ENCODE peak calls at places on chromosomes 6 and 20, in six cellular contexts. One of them, this sample, is unnamed.

GRCh38 chr6:52407467-52407866 is 12.7 kb upstream of the EFHC1 start:
- DNase-seq in OCI-LY7: peak; percentile 80
- DNase-seq in GM23248: peak; percentile 79
- DNase-seq in hepatocyte: peak; percentile 49
- DNase-seq in neural progenitor cell: peak; percentile 77
- DNase-seq in PC-3: peak; percentile 79
- DNase-seq in this sample: peak; percentile 75

GRCh38 chr6:98644063-98644462 is 190.3 kb upstream of the POU3F2 start:
- DNase-seq in OCI-LY7: no peak
- DNase-seq in GM23248: no peak
- DNase-seq in hepatocyte: no peak
- DNase-seq in neural progenitor cell: peak; percentile 56
- DNase-seq in PC-3: no peak
- DNase-seq in this sample: peak; percentile 38

GRCh38 chr6:40106840-40107239 is 172.6 kb upstream of the MOCS1 start:
- DNase-seq in OCI-LY7: no peak
- DNase-seq in GM23248: no peak
- DNase-seq in hepatocyte: no peak
- DNase-seq in neural progenitor cell: no peak
- DNase-seq in PC-3: no peak
- DNase-seq in this sample: no peak

GRCh38 chr6:11632795-11633511 is 95.4 kb downstream of the TMEM170B start:
- DNase-seq in OCI-LY7: no peak
- DNase-seq in GM23248: peak; percentile 51
- DNase-seq in hepatocyte: peak; percentile 16
- DNase-seq in neural progenitor cell: peak; percentile 61
- DNase-seq in PC-3: peak; percentile 44
- DNase-seq in this sample: no peak

GRCh38 chr6:110509617-110510231 is 33.3 kb upstream of the SLC22A16 start:
- DNase-seq in OCI-LY7: no peak
- DNase-seq in GM23248: peak; percentile 71
- DNase-seq in hepatocyte: peak; percentile 48
- DNase-seq in neural progenitor cell: no peak
- DNase-seq in PC-3: peak; percentile 94
- DNase-seq in this sample: no peak

GRCh38 chr20:52789716-52790115 is 182.4 kb upstream of the TSHZ2 start:
- DNase-seq in OCI-LY7: no peak
- DNase-seq in GM23248: no peak
- DNase-seq in hepatocyte: no peak
- DNase-seq in neural progenitor cell: no peak
- DNase-seq in PC-3: no peak
- DNase-seq in this sample: no peak

GRCh38 chr6:134992155-134992554 is 42.3 kb upstream of the ALDH8A1 start:
- DNase-seq in OCI-LY7: no peak
- DNase-seq in GM23248: no peak
- DNase-seq in hepatocyte: no peak
- DNase-seq in neural progenitor cell: no peak
- DNase-seq in PC-3: no peak
- DNase-seq in this sample: no peak

GRCh38 chr6:161139766-161140553 is 133.9 kb downstream of the AGPAT4 start:
- DNase-seq in OCI-LY7: no peak
- DNase-seq in GM23248: peak; percentile 63
- DNase-seq in hepatocyte: no peak
- DNase-seq in neural progenitor cell: no peak
- DNase-seq in PC-3: peak; percentile 50
- DNase-seq in this sample: peak; percentile 47

GRCh38 chr20:32522775-32523612 is 62.1 kb downstream of the NOL4L start:
- DNase-seq in OCI-LY7: no peak
- DNase-seq in GM23248: peak; percentile 43
- DNase-seq in hepatocyte: no peak
- DNase-seq in neural progenitor cell: no peak
- DNase-seq in PC-3: no peak
- DNase-seq in this sample: no peak

GRCh38 chr6:44666324-44666723 is 278.8 kb downstream of the CDC5L start:
- DNase-seq in OCI-LY7: no peak
- DNase-seq in GM23248: no peak
- DNase-seq in hepatocyte: no peak
- DNase-seq in neural progenitor cell: no peak
- DNase-seq in PC-3: no peak
- DNase-seq in this sample: no peak

GRCh38 chr20:45772693-45773092 is 19.0 kb downstream of the WFDC3 start:
- DNase-seq in OCI-LY7: no peak
- DNase-seq in GM23248: no peak
- DNase-seq in hepatocyte: no peak
- DNase-seq in neural progenitor cell: no peak
- DNase-seq in PC-3: no peak
- DNase-seq in this sample: no peak

GRCh38 chr6:168113226-168113625 is 34.2 kb upstream of the FRMD1 start:
- DNase-seq in OCI-LY7: no peak
- DNase-seq in GM23248: no peak
- DNase-seq in hepatocyte: no peak
- DNase-seq in neural progenitor cell: no peak
- DNase-seq in PC-3: no peak
- DNase-seq in this sample: no peak

GRCh38 chr6:41824571-41825569 is 37.4 kb downstream of the TOMM6 start:
- DNase-seq in OCI-LY7: no peak
- DNase-seq in GM23248: no peak
- DNase-seq in hepatocyte: peak; percentile 38
- DNase-seq in neural progenitor cell: no peak
- DNase-seq in PC-3: peak; percentile 89
- DNase-seq in this sample: no peak

GRCh38 chr6:46993846-46994245 is 48.3 kb downstream of the ADGRF1 start:
- DNase-seq in OCI-LY7: no peak
- DNase-seq in GM23248: peak; percentile 81
- DNase-seq in hepatocyte: no peak
- DNase-seq in neural progenitor cell: no peak
- DNase-seq in PC-3: peak; percentile 98
- DNase-seq in this sample: no peak

GRCh38 chr6:148840256-148840655 is 93.4 kb downstream of the UST start:
- DNase-seq in OCI-LY7: no peak
- DNase-seq in GM23248: no peak
- DNase-seq in hepatocyte: no peak
- DNase-seq in neural progenitor cell: no peak
- DNase-seq in PC-3: peak; percentile 63
- DNase-seq in this sample: no peak

GRCh38 chr6:110188791-110189190 is 8.6 kb downstream of the CDC40 start:
- DNase-seq in OCI-LY7: no peak
- DNase-seq in GM23248: peak; percentile 57
- DNase-seq in hepatocyte: no peak
- DNase-seq in neural progenitor cell: no peak
- DNase-seq in PC-3: peak; percentile 4
- DNase-seq in this sample: no peak

GRCh38 chr6:130843575-130844320 is 16.5 kb downstream of the SMLR1 start:
- DNase-seq in OCI-LY7: peak; percentile 19
- DNase-seq in GM23248: peak; percentile 55
- DNase-seq in hepatocyte: peak; percentile 52
- DNase-seq in neural progenitor cell: peak; percentile 50
- DNase-seq in PC-3: peak; percentile 53
- DNase-seq in this sample: peak; percentile 72

GRCh38 chr6:136166815-136167214 is 83.3 kb downstream of the MTFR2 start:
- DNase-seq in OCI-LY7: no peak
- DNase-seq in GM23248: no peak
- DNase-seq in hepatocyte: no peak
- DNase-seq in neural progenitor cell: no peak
- DNase-seq in PC-3: no peak
- DNase-seq in this sample: no peak

GRCh38 chr20:25470045-25470444 is 62.6 kb downstream of the GINS1 start:
- DNase-seq in OCI-LY7: peak; percentile 42
- DNase-seq in GM23248: peak; percentile 23
- DNase-seq in hepatocyte: peak; percentile 45
- DNase-seq in neural progenitor cell: peak; percentile 68
- DNase-seq in PC-3: peak; percentile 68
- DNase-seq in this sample: peak; percentile 86

GRCh38 chr6:105936972-105937371 is 149.2 kb upstream of the PRDM1 start:
- DNase-seq in OCI-LY7: no peak
- DNase-seq in GM23248: no peak
- DNase-seq in hepatocyte: no peak
- DNase-seq in neural progenitor cell: no peak
- DNase-seq in PC-3: no peak
- DNase-seq in this sample: no peak

GRCh38 chr6:105940990-105941389 is 145.1 kb upstream of the PRDM1 start:
- DNase-seq in OCI-LY7: no peak
- DNase-seq in GM23248: no peak
- DNase-seq in hepatocyte: no peak
- DNase-seq in neural progenitor cell: no peak
- DNase-seq in PC-3: no peak
- DNase-seq in this sample: no peak

GRCh38 chr6:105943514-105943913 is 142.6 kb upstream of the PRDM1 start:
- DNase-seq in OCI-LY7: no peak
- DNase-seq in GM23248: no peak
- DNase-seq in hepatocyte: no peak
- DNase-seq in neural progenitor cell: no peak
- DNase-seq in PC-3: no peak
- DNase-seq in this sample: no peak

GRCh38 chr6:105941616-105942412 is 144.3 kb upstream of the PRDM1 start:
- DNase-seq in OCI-LY7: no peak
- DNase-seq in GM23248: peak; percentile 30
- DNase-seq in hepatocyte: no peak
- DNase-seq in neural progenitor cell: no peak
- DNase-seq in PC-3: no peak
- DNase-seq in this sample: no peak
- TF ChIP-seq EZH2phosphoT487 in OCI-LY7: no peak
- TF ChIP-seq EZH2phosphoT487 in GM23248: no peak
- TF ChIP-seq EZH2phosphoT487 in hepatocyte: no peak
- TF ChIP-seq EZH2phosphoT487 in neural progenitor cell: no peak
- TF ChIP-seq EZH2phosphoT487 in PC-3: no peak
- TF ChIP-seq EZH2phosphoT487 in this sample: no peak

GRCh38 chr6:125477141-125477540 is 175.4 kb upstream of the HDDC2 start:
- DNase-seq in OCI-LY7: no peak
- DNase-seq in GM23248: no peak
- DNase-seq in hepatocyte: no peak
- DNase-seq in neural progenitor cell: no peak
- DNase-seq in PC-3: no peak
- DNase-seq in this sample: no peak

GRCh38 chr6:125481056-125481455 is 179.3 kb upstream of the HDDC2 start:
- DNase-seq in OCI-LY7: no peak
- DNase-seq in GM23248: no peak
- DNase-seq in hepatocyte: no peak
- DNase-seq in neural progenitor cell: no peak
- DNase-seq in PC-3: no peak
- DNase-seq in this sample: no peak

GRCh38 chr6:125480571-125480970 is 178.8 kb upstream of the HDDC2 start:
- DNase-seq in OCI-LY7: no peak
- DNase-seq in GM23248: no peak
- DNase-seq in hepatocyte: no peak
- DNase-seq in neural progenitor cell: no peak
- DNase-seq in PC-3: no peak
- DNase-seq in this sample: no peak

GRCh38 chr6:125480146-125480545 is 178.4 kb upstream of the HDDC2 start:
- DNase-seq in OCI-LY7: no peak
- DNase-seq in GM23248: no peak
- DNase-seq in hepatocyte: no peak
- DNase-seq in neural progenitor cell: no peak
- DNase-seq in PC-3: no peak
- DNase-seq in this sample: no peak

GRCh38 chr6:125477849-125478248 is 176.1 kb upstream of the HDDC2 start:
- DNase-seq in OCI-LY7: no peak
- DNase-seq in GM23248: no peak
- DNase-seq in hepatocyte: no peak
- DNase-seq in neural progenitor cell: no peak
- DNase-seq in PC-3: no peak
- DNase-seq in this sample: no peak
- TF ChIP-seq EZH2phosphoT487 in OCI-LY7: no peak
- TF ChIP-seq EZH2phosphoT487 in GM23248: no peak
- TF ChIP-seq EZH2phosphoT487 in hepatocyte: no peak
- TF ChIP-seq EZH2phosphoT487 in neural progenitor cell: no peak
- TF ChIP-seq EZH2phosphoT487 in PC-3: no peak
- TF ChIP-seq EZH2phosphoT487 in this sample: no peak

GRCh38 chr6:169363590-169363989 is 109.9 kb upstream of the THBS2 start:
- DNase-seq in OCI-LY7: no peak
- DNase-seq in GM23248: peak; percentile 90
- DNase-seq in hepatocyte: no peak
- DNase-seq in neural progenitor cell: no peak
- DNase-seq in PC-3: no peak
- DNase-seq in this sample: no peak
- TF ChIP-seq EZH2phosphoT487 in OCI-LY7: no peak
- TF ChIP-seq EZH2phosphoT487 in GM23248: no peak
- TF ChIP-seq EZH2phosphoT487 in hepatocyte: no peak
- TF ChIP-seq EZH2phosphoT487 in neural progenitor cell: no peak
- TF ChIP-seq EZH2phosphoT487 in PC-3: no peak
- TF ChIP-seq EZH2phosphoT487 in this sample: no peak

DNA sequence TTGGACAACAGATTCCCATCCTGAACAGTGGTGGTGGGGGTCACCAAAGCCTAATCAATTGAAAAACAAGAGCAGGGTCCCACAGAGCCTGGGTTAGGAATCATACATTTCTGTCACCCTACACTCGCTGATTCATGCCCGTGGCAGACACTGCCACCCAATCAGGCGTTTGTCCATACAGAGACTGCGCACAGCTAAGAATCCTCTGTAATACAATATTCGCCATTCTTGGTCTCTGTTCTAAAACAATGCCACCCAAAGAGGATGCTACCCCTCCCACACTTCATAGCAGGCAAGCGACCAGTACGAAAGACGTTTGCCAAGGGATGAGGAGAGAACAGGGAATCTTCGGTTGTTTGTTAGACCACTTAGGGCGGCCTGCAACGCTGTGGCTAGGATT is 28.1 kb upstream of the SLC22A23 start:
- DNase-seq in OCI-LY7: no peak
- DNase-seq in GM23248: no peak
- DNase-seq in hepatocyte: no peak
- DNase-seq in neural progenitor cell: no peak
- DNase-seq in PC-3: no peak
- DNase-seq in this sample: no peak
- TF ChIP-seq EZH2phosphoT487 in OCI-LY7: no peak
- TF ChIP-seq EZH2phosphoT487 in GM23248: no peak
- TF ChIP-seq EZH2phosphoT487 in hepatocyte: no peak
- TF ChIP-seq EZH2phosphoT487 in neural progenitor cell: no peak
- TF ChIP-seq EZH2phosphoT487 in PC-3: no peak
- TF ChIP-seq EZH2phosphoT487 in this sample: no peak

DNA sequence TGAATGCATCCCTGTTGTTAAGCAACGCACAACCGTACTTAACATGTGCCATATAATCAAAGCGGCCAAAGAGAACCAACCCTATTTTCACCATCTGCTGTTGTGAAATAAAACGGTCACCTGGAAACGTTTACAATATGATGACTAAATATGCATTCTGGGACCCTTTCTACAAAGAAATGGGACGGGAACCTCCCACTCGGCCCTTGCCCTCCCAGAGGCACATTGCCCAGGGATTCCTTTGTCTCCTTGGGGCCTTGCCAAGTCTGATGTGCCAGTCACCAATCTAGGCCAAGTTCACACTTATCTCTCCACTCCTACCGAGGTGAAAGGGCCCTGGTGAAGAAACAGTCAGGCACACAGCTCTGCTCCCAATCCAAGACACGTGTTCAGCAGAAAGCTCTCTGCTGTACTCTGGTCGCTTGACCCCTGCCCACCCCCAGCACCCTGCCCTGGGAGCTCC is 427.4 kb upstream of the JARID2 start:
- DNase-seq in OCI-LY7: no peak
- DNase-seq in GM23248: peak; percentile 49
- DNase-seq in hepatocyte: no peak
- DNase-seq in neural progenitor cell: no peak
- DNase-seq in PC-3: peak; percentile 26
- DNase-seq in this sample: no peak
- TF ChIP-seq EZH2phosphoT487 in OCI-LY7: no peak
- TF ChIP-seq EZH2phosphoT487 in GM23248: no peak
- TF ChIP-seq EZH2phosphoT487 in hepatocyte: no peak
- TF ChIP-seq EZH2phosphoT487 in neural progenitor cell: no peak
- TF ChIP-seq EZH2phosphoT487 in PC-3: no peak
- TF ChIP-seq EZH2phosphoT487 in this sample: no peak